ENCODE peak calls at places on chromosomes 7 and 10, in six cellular contexts. Z is tibial artery, N is B cell, U is lung, M is lower lobe of right lung, I is body of pancreas. S is an unnamed sample.

GRCh38 chr7:47291461-47292051 is 290.4 kb downstream of the TNS3 start:
- DNase-seq in I (no peak), U (no peak), N (no peak), M (no peak), Z (peak; percentile 64), S (no peak)

GRCh38 chr10:43121444-43121843 is 16.8 kb upstream of the CSGALNACT2 start:
- DNase-seq in N (no peak), Z (no peak), M (no peak), U (no peak), I (peak; percentile 46), S (no peak)

GRCh38 chr10:3419719-3420495 is 247.3 kb upstream of the PITRM1 start:
- DNase-seq in N (no peak), M (no peak), Z (no peak), I (no peak), U (no peak), S (no peak)

GRCh38 chr10:74223755-74224530 is 72.9 kb downstream of the ADK start:
- DNase-seq in N (no peak), U (no peak), M (no peak), Z (no peak), I (no peak), S (no peak)

GRCh38 chr7:7554021-7554432 is 12.7 kb upstream of the MIOS start:
- DNase-seq in I (no peak), N (no peak), M (no peak), Z (no peak), U (no peak), S (no peak)

GRCh38 chr10:5611899-5612680 is 54.3 kb downstream of the ASB13 start:
- DNase-seq in M (peak; percentile 23), Z (no peak), I (no peak), U (no peak), N (no peak), S (no peak)

GRCh38 chr7:1618475-1618874 is 48.6 kb upstream of the PSMG3 start:
- DNase-seq in Z (no peak), M (no peak), N (no peak), I (no peak), U (no peak), S (no peak)

GRCh38 chr7:42522227-42522991 is 285.4 kb upstream of the GLI3 start:
- DNase-seq in N (no peak), U (peak; percentile 30), Z (no peak), M (no peak), I (no peak), S (peak; percentile 9)

GRCh38 chr10:44237364-44238034 is 147.4 kb downstream of the CXCL12 start:
- DNase-seq in Z (no peak), N (no peak), M (no peak), I (no peak), U (no peak), S (no peak)

GRCh38 chr7:30182186-30182585 is 47.4 kb downstream of the MTURN start:
- DNase-seq in Z (peak; percentile 61), M (no peak), U (no peak), N (no peak), I (peak; percentile 52), S (no peak)

GRCh38 chr10:124742418-124743187 is 1.6 kb downstream of the FAM53B start:
- DNase-seq in N (peak; percentile 30), I (no peak), Z (no peak), U (peak; percentile 32), M (no peak), S (no peak)

GRCh38 chr7:99947608-99948007 is 18.2 kb upstream of the GJC3 start:
- DNase-seq in U (no peak), N (no peak), Z (no peak), I (no peak), M (no peak), S (no peak)

GRCh38 chr7:36309301-36309700 is 80.4 kb upstream of the ANLN start:
- DNase-seq in U (no peak), N (no peak), M (no peak), Z (no peak), I (no peak), S (no peak)

GRCh38 chr7:108045669-108046068 is 42.7 kb upstream of the LAMB1 start:
- DNase-seq in I (no peak), Z (no peak), U (no peak), N (no peak), M (no peak), S (no peak)

GRCh38 chr7:50771120-50772002 is 11.3 kb downstream of the GRB10 start:
- DNase-seq in Z (no peak), N (no peak), U (no peak), I (peak; percentile 82), M (no peak), S (no peak)

GRCh38 chr10:57968328-57969016 is 299.2 kb downstream of the IPMK start:
- DNase-seq in M (no peak), I (peak; percentile 3), N (no peak), U (no peak), Z (no peak), S (no peak)

GRCh38 chr7:14596421-14596820 is 306.1 kb downstream of the DGKB start:
- DNase-seq in M (no peak), N (no peak), I (no peak), Z (no peak), U (no peak), S (no peak)

DNA sequence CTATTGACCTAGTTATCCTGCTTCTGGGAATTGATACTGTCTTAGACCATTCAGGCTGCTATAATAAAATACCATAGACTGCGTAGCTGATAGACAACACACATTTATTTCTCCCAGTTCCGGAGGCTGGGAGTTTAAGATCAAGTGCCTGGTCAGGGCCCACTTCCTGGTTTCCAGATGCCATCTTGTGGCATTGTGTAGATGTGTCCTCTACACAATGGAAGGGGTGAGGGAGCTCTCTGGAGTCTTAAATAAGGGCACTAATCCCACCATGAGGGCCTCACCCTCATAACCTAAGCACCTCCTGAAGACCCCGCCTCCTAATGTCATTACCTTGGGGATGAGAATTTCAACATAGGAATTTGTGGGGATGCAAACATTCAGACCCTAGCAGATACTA is 62.4 kb downstream of the SLC35B4 start:
- DNase-seq in M (no peak), U (no peak), Z (no peak), N (no peak), I (no peak), S (no peak)
- TF ChIP-seq CTCF in M (no peak), U (no peak), Z (no peak), N (no peak), I (no peak), S (no peak)

GRCh38 chr10:70834448-70835151 is 18.9 kb downstream of the SGPL1 start:
- DNase-seq in U (no peak), I (no peak), N (no peak), Z (no peak), M (no peak), S (no peak)

GRCh38 chr10:70837660-70838059 is 21.9 kb downstream of the SGPL1 start:
- DNase-seq in U (no peak), Z (no peak), I (no peak), M (no peak), N (no peak), S (no peak)

GRCh38 chr10:70835895-70836294 is 20.1 kb downstream of the SGPL1 start:
- DNase-seq in I (no peak), M (no peak), Z (no peak), N (no peak), U (no peak), S (peak; percentile 12)

GRCh38 chr10:70838270-70838669 is 22.5 kb downstream of the SGPL1 start:
- DNase-seq in I (no peak), Z (no peak), N (no peak), U (no peak), M (no peak), S (no peak)

GRCh38 chr10:70836319-70836718 is 20.6 kb downstream of the SGPL1 start:
- DNase-seq in Z (no peak), U (no peak), I (no peak), M (no peak), N (no peak), S (no peak)
- TF ChIP-seq CTCF in Z (no peak), U (no peak), I (no peak), M (no peak), N (no peak), S (no peak)

GRCh38 chr7:69399038-69399800 is 199.1 kb upstream of the AUTS2 start:
- DNase-seq in M (no peak), U (no peak), Z (no peak), I (peak; percentile 27), N (no peak), S (no peak)

GRCh38 chr7:69402696-69403095 is 195.6 kb upstream of the AUTS2 start:
- DNase-seq in N (no peak), U (no peak), Z (no peak), M (no peak), I (no peak), S (no peak)

DNA sequence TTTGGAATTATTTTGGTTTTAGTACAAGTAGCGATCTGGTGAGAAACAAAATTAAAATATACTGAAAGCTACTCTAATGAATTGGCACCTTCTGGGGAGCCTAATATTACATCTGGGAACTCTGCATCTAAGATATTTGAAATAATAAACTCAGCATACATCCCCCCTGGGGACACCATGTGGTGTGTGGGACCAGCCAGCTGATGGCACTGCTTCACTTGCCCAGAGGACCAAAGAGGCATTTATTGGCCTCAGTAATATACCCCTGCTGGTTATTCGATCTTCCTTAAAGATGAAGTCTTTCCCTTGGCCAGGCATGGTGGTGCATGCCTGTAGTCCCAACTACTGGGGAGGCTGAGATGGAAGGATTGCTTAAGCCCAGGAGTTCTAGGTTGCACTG is 195.1 kb upstream of the AUTS2 start:
- DNase-seq in M (no peak), U (no peak), I (no peak), N (peak; percentile 19), Z (no peak), S (no peak)
- TF ChIP-seq CTCF in M (peak; percentile 18), U (no peak), I (no peak), N (no peak), Z (peak; percentile 15), S (peak; percentile 19)

DNA sequence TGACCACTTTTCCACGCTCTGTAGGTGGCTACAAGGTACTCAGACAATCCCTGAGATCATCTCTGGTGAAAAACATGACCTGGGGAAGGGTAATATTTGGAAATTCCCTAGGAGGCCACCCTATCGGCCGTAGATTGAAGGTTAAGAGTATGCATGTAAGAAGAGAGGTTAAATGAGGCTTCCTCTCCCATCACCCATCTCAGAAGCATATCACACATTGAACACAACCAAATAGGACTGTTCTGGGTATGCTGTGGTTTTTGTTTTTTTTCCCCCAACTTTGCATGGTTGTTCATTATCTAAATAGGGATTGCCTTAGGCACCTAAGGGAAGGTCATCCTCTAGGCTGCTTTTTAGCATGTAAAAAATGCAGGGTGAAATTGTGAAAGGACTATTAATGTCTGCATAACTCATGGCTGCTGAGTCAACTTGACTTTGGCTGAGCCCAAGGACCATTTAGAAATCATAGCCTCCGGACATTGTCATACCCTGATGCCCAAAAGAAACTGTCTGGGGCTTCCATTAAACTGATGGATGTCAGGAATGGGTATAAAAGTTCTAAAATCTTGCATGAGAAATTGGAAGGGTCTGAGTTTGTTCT is 24.7 kb upstream of the ST8SIA6 start:
- DNase-seq in M (no peak), N (no peak), U (no peak), I (no peak), Z (no peak), S (no peak)
- TF ChIP-seq CTCF in M (no peak), N (no peak), U (no peak), I (no peak), Z (no peak), S (no peak)

S was measured in thyroid gland.